ENCODE peak calls at places on chromosomes 1 and 21, in seven cellular contexts. One of them, this sample, is unnamed.

GRCh38 chr1:226875641-226876295 is 5.4 kb downstream of the PSEN2 start:
- DNase-seq in HuH-7: no peak
- DNase-seq in dorsolateral prefrontal cortex: no peak
- DNase-seq in GM06990: no peak
- DNase-seq in CD4-positive, alpha-beta T cell: no peak
- DNase-seq in IMR-90: peak
- DNase-seq in omental fat pad: no peak
- DNase-seq in this sample: no peak

GRCh38 chr1:220184503-220184902 is 87.8 kb downstream of the RAB3GAP2 start:
- DNase-seq in HuH-7: no peak
- DNase-seq in GM06990: no peak
- DNase-seq in dorsolateral prefrontal cortex: no peak
- DNase-seq in IMR-90: peak
- DNase-seq in omental fat pad: no peak
- DNase-seq in CD4-positive, alpha-beta T cell: no peak
- DNase-seq in this sample: no peak

GRCh38 chr1:221768444-221769066 is 26.7 kb upstream of the DUSP10 start:
- DNase-seq in HuH-7: no peak
- DNase-seq in CD4-positive, alpha-beta T cell: no peak
- DNase-seq in omental fat pad: no peak
- DNase-seq in GM06990: no peak
- DNase-seq in IMR-90: no peak
- DNase-seq in dorsolateral prefrontal cortex: no peak
- DNase-seq in this sample: no peak

GRCh38 chr1:39833121-39833520 is 44.5 kb upstream of the BMP8B start:
- DNase-seq in CD4-positive, alpha-beta T cell: no peak
- DNase-seq in dorsolateral prefrontal cortex: no peak
- DNase-seq in omental fat pad: no peak
- DNase-seq in HuH-7: no peak
- DNase-seq in GM06990: no peak
- DNase-seq in IMR-90: peak
- DNase-seq in this sample: no peak

GRCh38 chr21:32940079-32941014 is 85.4 kb upstream of the OLIG2 start:
- DNase-seq in IMR-90: peak
- DNase-seq in dorsolateral prefrontal cortex: no peak
- DNase-seq in HuH-7: peak
- DNase-seq in CD4-positive, alpha-beta T cell: peak
- DNase-seq in GM06990: no peak
- DNase-seq in omental fat pad: no peak
- DNase-seq in this sample: no peak

GRCh38 chr1:55078470-55078869 is 39.1 kb downstream of the PCSK9 start:
- DNase-seq in omental fat pad: no peak
- DNase-seq in CD4-positive, alpha-beta T cell: no peak
- DNase-seq in dorsolateral prefrontal cortex: no peak
- DNase-seq in GM06990: no peak
- DNase-seq in HuH-7: no peak
- DNase-seq in IMR-90: no peak
- DNase-seq in this sample: no peak

GRCh38 chr1:213868482-213868881 is 119.3 kb upstream of the PROX1 start:
- DNase-seq in IMR-90: no peak
- DNase-seq in GM06990: no peak
- DNase-seq in CD4-positive, alpha-beta T cell: no peak
- DNase-seq in HuH-7: no peak
- DNase-seq in omental fat pad: no peak
- DNase-seq in dorsolateral prefrontal cortex: no peak
- DNase-seq in this sample: no peak

GRCh38 chr1:172537366-172537765 is 4.4 kb downstream of the SUCO start:
- DNase-seq in IMR-90: peak
- DNase-seq in omental fat pad: no peak
- DNase-seq in dorsolateral prefrontal cortex: no peak
- DNase-seq in GM06990: no peak
- DNase-seq in HuH-7: no peak
- DNase-seq in CD4-positive, alpha-beta T cell: no peak
- DNase-seq in this sample: no peak

GRCh38 chr1:23019851-23020625 is 770 bp downstream of the KDM1A start:
- DNase-seq in IMR-90: peak
- DNase-seq in omental fat pad: no peak
- DNase-seq in HuH-7: peak
- DNase-seq in CD4-positive, alpha-beta T cell: peak
- DNase-seq in GM06990: peak
- DNase-seq in dorsolateral prefrontal cortex: no peak
- DNase-seq in this sample: no peak

GRCh38 chr1:8671313-8671917 is 146.0 kb downstream of the RERE start:
- DNase-seq in HuH-7: peak
- DNase-seq in CD4-positive, alpha-beta T cell: no peak
- DNase-seq in dorsolateral prefrontal cortex: no peak
- DNase-seq in omental fat pad: no peak
- DNase-seq in IMR-90: peak
- DNase-seq in GM06990: no peak
- DNase-seq in this sample: no peak

GRCh38 chr1:55204997-55205396 is 10.2 kb downstream of the USP24 start:
- DNase-seq in omental fat pad: no peak
- DNase-seq in IMR-90: no peak
- DNase-seq in dorsolateral prefrontal cortex: no peak
- DNase-seq in HuH-7: no peak
- DNase-seq in CD4-positive, alpha-beta T cell: no peak
- DNase-seq in GM06990: peak
- DNase-seq in this sample: no peak

GRCh38 chr1:88983791-88984552 is 8.5 kb downstream of the KYAT3 start:
- DNase-seq in CD4-positive, alpha-beta T cell: no peak
- DNase-seq in IMR-90: peak
- DNase-seq in dorsolateral prefrontal cortex: no peak
- DNase-seq in GM06990: peak
- DNase-seq in HuH-7: peak
- DNase-seq in omental fat pad: no peak
- DNase-seq in this sample: no peak

GRCh38 chr21:38236232-38236631 is 20.6 kb upstream of the KCNJ15 start:
- DNase-seq in dorsolateral prefrontal cortex: no peak
- DNase-seq in IMR-90: no peak
- DNase-seq in omental fat pad: no peak
- DNase-seq in CD4-positive, alpha-beta T cell: no peak
- DNase-seq in GM06990: no peak
- DNase-seq in HuH-7: no peak
- DNase-seq in this sample: no peak

GRCh38 chr21:31957631-31958030 is 84.8 kb downstream of the HUNK start:
- DNase-seq in omental fat pad: no peak
- DNase-seq in GM06990: no peak
- DNase-seq in IMR-90: no peak
- DNase-seq in dorsolateral prefrontal cortex: no peak
- DNase-seq in HuH-7: no peak
- DNase-seq in CD4-positive, alpha-beta T cell: no peak
- DNase-seq in this sample: no peak

GRCh38 chr1:83742446-83742845 is 256.5 kb downstream of the TTLL7 start:
- DNase-seq in CD4-positive, alpha-beta T cell: no peak
- DNase-seq in dorsolateral prefrontal cortex: no peak
- DNase-seq in IMR-90: no peak
- DNase-seq in HuH-7: no peak
- DNase-seq in GM06990: no peak
- DNase-seq in omental fat pad: no peak
- DNase-seq in this sample: no peak

GRCh38 chr1:47438321-47439150 is 692 bp downstream of the FOXD2 start:
- DNase-seq in dorsolateral prefrontal cortex: no peak
- DNase-seq in GM06990: no peak
- DNase-seq in IMR-90: no peak
- DNase-seq in omental fat pad: no peak
- DNase-seq in HuH-7: no peak
- DNase-seq in CD4-positive, alpha-beta T cell: peak
- DNase-seq in this sample: no peak

GRCh38 chr1:53172751-53173498 is 23.7 kb upstream of the CPT2 start:
- DNase-seq in GM06990: no peak
- DNase-seq in dorsolateral prefrontal cortex: no peak
- DNase-seq in omental fat pad: no peak
- DNase-seq in CD4-positive, alpha-beta T cell: no peak
- DNase-seq in HuH-7: no peak
- DNase-seq in IMR-90: no peak
- DNase-seq in this sample: no peak

GRCh38 chr1:14928412-14928811 is 225.1 kb upstream of the TMEM51 start:
- DNase-seq in IMR-90: no peak
- DNase-seq in omental fat pad: no peak
- DNase-seq in dorsolateral prefrontal cortex: no peak
- DNase-seq in GM06990: no peak
- DNase-seq in HuH-7: no peak
- DNase-seq in CD4-positive, alpha-beta T cell: no peak
- DNase-seq in this sample: no peak

GRCh38 chr1:100234432-100234831 is 15.2 kb downstream of the DBT start:
- DNase-seq in omental fat pad: no peak
- DNase-seq in dorsolateral prefrontal cortex: no peak
- DNase-seq in GM06990: no peak
- DNase-seq in CD4-positive, alpha-beta T cell: no peak
- DNase-seq in IMR-90: no peak
- DNase-seq in HuH-7: no peak
- DNase-seq in this sample: no peak

GRCh38 chr1:68826861-68827260 is 330.0 kb upstream of the DEPDC1 start:
- DNase-seq in CD4-positive, alpha-beta T cell: no peak
- DNase-seq in IMR-90: no peak
- DNase-seq in HuH-7: no peak
- DNase-seq in dorsolateral prefrontal cortex: no peak
- DNase-seq in omental fat pad: no peak
- DNase-seq in GM06990: no peak
- DNase-seq in this sample: no peak

GRCh38 chr1:227792216-227793078 is 23.0 kb upstream of the PRSS38 start:
- DNase-seq in IMR-90: no peak
- DNase-seq in CD4-positive, alpha-beta T cell: no peak
- DNase-seq in omental fat pad: no peak
- DNase-seq in HuH-7: peak
- DNase-seq in dorsolateral prefrontal cortex: no peak
- DNase-seq in GM06990: no peak
- DNase-seq in this sample: no peak

GRCh38 chr1:94281361-94282142 is 44.2 kb upstream of the ARHGAP29 start:
- DNase-seq in omental fat pad: no peak
- DNase-seq in CD4-positive, alpha-beta T cell: no peak
- DNase-seq in dorsolateral prefrontal cortex: no peak
- DNase-seq in GM06990: no peak
- DNase-seq in IMR-90: no peak
- DNase-seq in HuH-7: no peak
- DNase-seq in this sample: no peak

GRCh38 chr1:209597496-209597895 is 14.0 kb downstream of the CAMK1G start:
- DNase-seq in CD4-positive, alpha-beta T cell: no peak
- DNase-seq in HuH-7: no peak
- DNase-seq in dorsolateral prefrontal cortex: no peak
- DNase-seq in GM06990: no peak
- DNase-seq in omental fat pad: no peak
- DNase-seq in IMR-90: no peak
- DNase-seq in this sample: no peak

GRCh38 chr21:34128124-34128523 is 54.7 kb downstream of the MRPS6 start:
- DNase-seq in HuH-7: no peak
- DNase-seq in GM06990: no peak
- DNase-seq in dorsolateral prefrontal cortex: no peak
- DNase-seq in IMR-90: no peak
- DNase-seq in omental fat pad: no peak
- DNase-seq in CD4-positive, alpha-beta T cell: no peak
- DNase-seq in this sample: peak

GRCh38 chr1:113966013-113966412 is 13.3 kb upstream of the OLFML3 start:
- DNase-seq in HuH-7: no peak
- DNase-seq in CD4-positive, alpha-beta T cell: no peak
- DNase-seq in omental fat pad: no peak
- DNase-seq in IMR-90: no peak
- DNase-seq in dorsolateral prefrontal cortex: no peak
- DNase-seq in GM06990: no peak
- DNase-seq in this sample: no peak

GRCh38 chr1:917076-917459 is 6.7 kb upstream of the SAMD11 start:
- DNase-seq in dorsolateral prefrontal cortex: no peak
- DNase-seq in CD4-positive, alpha-beta T cell: no peak
- DNase-seq in omental fat pad: no peak
- DNase-seq in HuH-7: no peak
- DNase-seq in IMR-90: no peak
- DNase-seq in GM06990: no peak
- DNase-seq in this sample: no peak

GRCh38 chr1:100034465-100034864 is 64.7 kb downstream of the SLC35A3 start:
- DNase-seq in dorsolateral prefrontal cortex: no peak
- DNase-seq in CD4-positive, alpha-beta T cell: no peak
- DNase-seq in omental fat pad: no peak
- DNase-seq in GM06990: no peak
- DNase-seq in IMR-90: peak
- DNase-seq in HuH-7: peak
- DNase-seq in this sample: no peak

GRCh38 chr1:235650341-235651169 is 971 bp upstream of the GNG4 start:
- DNase-seq in dorsolateral prefrontal cortex: no peak
- DNase-seq in IMR-90: no peak
- DNase-seq in HuH-7: peak
- DNase-seq in GM06990: no peak
- DNase-seq in CD4-positive, alpha-beta T cell: no peak
- DNase-seq in omental fat pad: no peak
- DNase-seq in this sample: no peak

This sample was measured in thoracic aorta.